ENCODE peak calls at places on chromosomes 6 and 20, in five cellular contexts. One of them, this sample, is unnamed.

GRCh38 chr6:118353564-118353963 is 194.5 kb upstream of the PLN start:
- DNase-seq in T-helper 2 cell: no peak
- DNase-seq in AG04450: no peak
- DNase-seq in CD8-positive, alpha-beta memory T cell: no peak
- DNase-seq in caudate nucleus: no peak
- DNase-seq in this sample: no peak

GRCh38 chr20:43961541-43962471 is 47.2 kb downstream of the TOX2 start:
- DNase-seq in T-helper 2 cell: no peak
- DNase-seq in AG04450: no peak
- DNase-seq in CD8-positive, alpha-beta memory T cell: no peak
- DNase-seq in caudate nucleus: no peak
- DNase-seq in this sample: no peak

GRCh38 chr20:10521068-10521834 is 86.1 kb downstream of the SLX4IP start:
- DNase-seq in T-helper 2 cell: no peak
- DNase-seq in AG04450: no peak
- DNase-seq in CD8-positive, alpha-beta memory T cell: no peak
- DNase-seq in caudate nucleus: no peak
- DNase-seq in this sample: no peak

GRCh38 chr20:8874437-8874836 is 194.4 kb upstream of the PLCB4 start:
- DNase-seq in T-helper 2 cell: no peak
- DNase-seq in AG04450: no peak
- DNase-seq in CD8-positive, alpha-beta memory T cell: no peak
- DNase-seq in caudate nucleus: no peak
- DNase-seq in this sample: no peak

GRCh38 chr20:48672324-48672723 is 155.5 kb downstream of the PREX1 start:
- DNase-seq in T-helper 2 cell: no peak
- DNase-seq in AG04450: no peak
- DNase-seq in CD8-positive, alpha-beta memory T cell: no peak
- DNase-seq in caudate nucleus: no peak
- DNase-seq in this sample: no peak

GRCh38 chr6:32460528-32460927 is 20.8 kb downstream of the HLA-DRA start:
- DNase-seq in T-helper 2 cell: no peak
- DNase-seq in AG04450: no peak
- DNase-seq in CD8-positive, alpha-beta memory T cell: no peak
- DNase-seq in caudate nucleus: no peak
- DNase-seq in this sample: no peak

GRCh38 chr6:33983109-33983475 is 162.8 kb downstream of the GRM4 start:
- DNase-seq in T-helper 2 cell: no peak
- DNase-seq in AG04450: no peak
- DNase-seq in CD8-positive, alpha-beta memory T cell: no peak
- DNase-seq in caudate nucleus: no peak
- DNase-seq in this sample: no peak

GRCh38 chr6:73451166-73452106 is 661 bp downstream of the CGAS start:
- DNase-seq in T-helper 2 cell: peak; percentile 69
- DNase-seq in AG04450: no peak
- DNase-seq in CD8-positive, alpha-beta memory T cell: peak; percentile 43
- DNase-seq in caudate nucleus: no peak
- DNase-seq in this sample: no peak

GRCh38 chr6:47437592-47437991 is 40.0 kb upstream of the CD2AP start:
- DNase-seq in T-helper 2 cell: no peak
- DNase-seq in AG04450: no peak
- DNase-seq in CD8-positive, alpha-beta memory T cell: no peak
- DNase-seq in caudate nucleus: no peak
- DNase-seq in this sample: no peak

GRCh38 chr20:6863355-6863754 is 95.9 kb downstream of the BMP2 start:
- DNase-seq in T-helper 2 cell: no peak
- DNase-seq in AG04450: no peak
- DNase-seq in CD8-positive, alpha-beta memory T cell: no peak
- DNase-seq in caudate nucleus: no peak
- DNase-seq in this sample: no peak

GRCh38 chr6:110813813-110814487 is 1.3 kb downstream of the CDK19 start:
- DNase-seq in T-helper 2 cell: no peak
- DNase-seq in AG04450: no peak
- DNase-seq in CD8-positive, alpha-beta memory T cell: no peak
- DNase-seq in caudate nucleus: no peak
- DNase-seq in this sample: no peak

GRCh38 chr6:90610291-90610670 is 23.4 kb upstream of the MAP3K7 start:
- DNase-seq in T-helper 2 cell: no peak
- DNase-seq in AG04450: no peak
- DNase-seq in CD8-positive, alpha-beta memory T cell: no peak
- DNase-seq in caudate nucleus: no peak
- DNase-seq in this sample: no peak

GRCh38 chr20:46905364-46906125 is 10.9 kb downstream of the EYA2 start:
- DNase-seq in T-helper 2 cell: no peak
- DNase-seq in AG04450: no peak
- DNase-seq in CD8-positive, alpha-beta memory T cell: no peak
- DNase-seq in caudate nucleus: no peak
- DNase-seq in this sample: no peak

GRCh38 chr6:160217073-160217472 is 41.5 kb downstream of the SLC22A2 start:
- DNase-seq in T-helper 2 cell: no peak
- DNase-seq in AG04450: no peak
- DNase-seq in CD8-positive, alpha-beta memory T cell: no peak
- DNase-seq in caudate nucleus: no peak
- DNase-seq in this sample: no peak

GRCh38 chr20:1254307-1254706 is 11.8 kb upstream of the SNPH start:
- DNase-seq in T-helper 2 cell: no peak
- DNase-seq in AG04450: no peak
- DNase-seq in CD8-positive, alpha-beta memory T cell: no peak
- DNase-seq in caudate nucleus: no peak
- DNase-seq in this sample: no peak

GRCh38 chr20:46341374-46342044 is 33.2 kb upstream of the CDH22 start:
- DNase-seq in T-helper 2 cell: no peak
- DNase-seq in AG04450: no peak
- DNase-seq in CD8-positive, alpha-beta memory T cell: no peak
- DNase-seq in caudate nucleus: no peak
- DNase-seq in this sample: no peak

GRCh38 chr6:126040826-126041225 is 54.5 kb downstream of the TRMT11 start:
- DNase-seq in T-helper 2 cell: no peak
- DNase-seq in AG04450: no peak
- DNase-seq in CD8-positive, alpha-beta memory T cell: no peak
- DNase-seq in caudate nucleus: no peak
- DNase-seq in this sample: peak; percentile 35

GRCh38 chr6:160306284-160306683 is 41.9 kb upstream of the SLC22A3 start:
- DNase-seq in T-helper 2 cell: no peak
- DNase-seq in AG04450: no peak
- DNase-seq in CD8-positive, alpha-beta memory T cell: no peak
- DNase-seq in caudate nucleus: peak; percentile 10
- DNase-seq in this sample: no peak

GRCh38 chr6:148347076-148348054 is 4.7 kb downstream of the SASH1 start:
- DNase-seq in T-helper 2 cell: no peak
- DNase-seq in AG04450: no peak
- DNase-seq in CD8-positive, alpha-beta memory T cell: no peak
- DNase-seq in caudate nucleus: no peak
- DNase-seq in this sample: no peak

GRCh38 chr20:52754366-52754765 is 217.8 kb upstream of the TSHZ2 start:
- DNase-seq in T-helper 2 cell: no peak
- DNase-seq in AG04450: no peak
- DNase-seq in CD8-positive, alpha-beta memory T cell: no peak
- DNase-seq in caudate nucleus: no peak
- DNase-seq in this sample: no peak

GRCh38 chr6:141208101-141208500 is 924.6 kb upstream of the GJE1 start:
- DNase-seq in T-helper 2 cell: no peak
- DNase-seq in AG04450: no peak
- DNase-seq in CD8-positive, alpha-beta memory T cell: no peak
- DNase-seq in caudate nucleus: no peak
- DNase-seq in this sample: no peak

This sample was measured in BJ.